ENCODE peak calls at places on chromosomes 11 and 22, in five cellular contexts. B is CD8-positive, alpha-beta T cell; K is HCT116; I is thoracic aorta; V is bronchial epithelial cell. S is an unnamed sample.

GRCh38 chr11:122215244-122215992 is 99.4 kb upstream of the BLID start:
- DNase-seq in B (peak; percentile 11), K (peak; percentile 51), I (peak; percentile 36), V (peak; percentile 32), S (peak; percentile 93)

GRCh38 chr11:12079726-12080556 is 30.4 kb upstream of the MICAL2 start:
- DNase-seq in B (no peak), K (peak; percentile 79), I (peak; percentile 75), V (peak; percentile 99), S (peak; percentile 98)

GRCh38 chr11:57792870-57793269 is 31.3 kb downstream of the CTNND1 start:
- DNase-seq in B (no peak), K (no peak), I (no peak), V (peak; percentile 65), S (no peak)

GRCh38 chr11:18958221-18958910 is 19.2 kb upstream of the MRGPRX1 start:
- DNase-seq in B (no peak), K (no peak), I (no peak), V (peak; percentile 25), S (no peak)

GRCh38 chr11:117315285-117316196 is 515 bp downstream of the BACE1 start:
- DNase-seq in B (no peak), K (no peak), I (no peak), V (no peak), S (no peak)

GRCh38 chr11:65425971-65426838 is 3.6 kb downstream of the NEAT1 start:
- DNase-seq in B (no peak), K (peak; percentile 42), I (no peak), V (peak; percentile 96), S (no peak)

GRCh38 chr11:66562275-66562674 is 6.1 kb downstream of the CTSF start:
- DNase-seq in B (no peak), K (no peak), I (no peak), V (no peak), S (no peak)

GRCh38 chr11:113817162-113817561 is 37.6 kb downstream of the CLDN25 start:
- DNase-seq in B (no peak), K (no peak), I (no peak), V (no peak), S (no peak)

GRCh38 chr11:17504330-17505107 is 27.9 kb upstream of the ABCC8 start:
- DNase-seq in B (peak; percentile 80), K (peak; percentile 29), I (peak; percentile 38), V (peak; percentile 47), S (no peak)

GRCh38 chr11:77083553-77084245 is 16.9 kb downstream of the CAPN5 start:
- DNase-seq in B (no peak), K (no peak), I (no peak), V (no peak), S (no peak)

GRCh38 chr11:11468919-11469318 is 115.9 kb upstream of the CSNK2A3 start:
- DNase-seq in B (no peak), K (no peak), I (no peak), V (no peak), S (no peak)

GRCh38 chr11:76670475-76671235 is at the start of gene LRRC32:
- DNase-seq in B (peak; percentile 26), K (no peak), I (no peak), V (no peak), S (no peak)

GRCh38 chr11:119991669-119992068 is 146.2 kb downstream of the TRIM29 start:
- DNase-seq in B (no peak), K (no peak), I (no peak), V (no peak), S (no peak)

GRCh38 chr11:86335131-86335768 is 33.2 kb downstream of the HIKESHI start:
- DNase-seq in B (no peak), K (no peak), I (no peak), V (peak; percentile 62), S (peak; percentile 20)

GRCh38 chr11:46599340-46600067 is 5.7 kb upstream of the AMBRA1 start:
- DNase-seq in B (no peak), K (no peak), I (no peak), V (no peak), S (no peak)

GRCh38 chr22:37491559-37492427 is 5.6 kb upstream of the MFNG start:
- DNase-seq in B (no peak), K (no peak), I (no peak), V (peak; percentile 20), S (no peak)

GRCh38 chr22:39728236-39728860 is 157.8 kb downstream of the CACNA1I start:
- DNase-seq in B (no peak), K (no peak), I (no peak), V (no peak), S (no peak)

GRCh38 chr11:10493041-10493663 is 38.1 kb downstream of the AMPD3 start:
- DNase-seq in B (no peak), K (no peak), I (no peak), V (no peak), S (no peak)

GRCh38 chr22:23219787-23220484 is 39.6 kb downstream of the BCR start:
- DNase-seq in B (peak; percentile 50), K (no peak), I (no peak), V (peak; percentile 75), S (no peak)

GRCh38 chr11:12175694-12176241 is 65.4 kb downstream of the MICAL2 start:
- DNase-seq in B (no peak), K (peak; percentile 81), I (no peak), V (peak; percentile 99), S (peak; percentile 66)

GRCh38 chr11:132844956-132845355 is 687.3 kb downstream of the OPCML start:
- DNase-seq in B (no peak), K (no peak), I (no peak), V (peak; percentile 82), S (peak; percentile 86)

GRCh38 chr11:12163181-12163841 is 52.9 kb downstream of the MICAL2 start:
- DNase-seq in B (no peak), K (no peak), I (peak; percentile 51), V (no peak), S (peak; percentile 71)

GRCh38 chr22:49093192-49093880 is 734.3 kb downstream of the BRD1 start:
- DNase-seq in B (no peak), K (no peak), I (no peak), V (no peak), S (no peak)

GRCh38 chr11:45527898-45528297 is 137.5 kb downstream of the CHST1 start:
- DNase-seq in B (no peak), K (no peak), I (no peak), V (peak; percentile 33), S (no peak)

GRCh38 chr11:129658558-129658882 is 157.1 kb upstream of the TMEM45B start:
- DNase-seq in B (no peak), K (no peak), I (no peak), V (no peak), S (no peak)

GRCh38 chr11:12677131-12677530 is 2.9 kb downstream of the TEAD1 start:
- DNase-seq in B (no peak), K (no peak), I (no peak), V (no peak), S (no peak)

GRCh38 chr22:35065796-35066218 is at the start of gene ISX:
- DNase-seq in B (no peak), K (no peak), I (no peak), V (no peak), S (no peak)

GRCh38 chr11:85779956-85780640 is 30.8 kb downstream of the SYTL2 start:
- DNase-seq in B (no peak), K (no peak), I (no peak), V (peak; percentile 10), S (no peak)

GRCh38 chr11:3836903-3837302 is 3.9 kb downstream of the RHOG start:
- DNase-seq in B (peak; percentile 67), K (no peak), I (no peak), V (no peak), S (no peak)
- H3K4me3 ChIP-seq in B (peak overlapping the region; percentile 95), K (no peak overlapping the region), I (peak overlapping the region; percentile 6), V (no peak overlapping the region), S (no peak overlapping the region)

GRCh38 chr11:48134221-48134922 is 82.2 kb upstream of the OR4B1 start:
- DNase-seq in B (no peak), K (no peak), I (no peak), V (no peak), S (no peak)
- H3K36me3 ChIP-seq in B (peaks cover 17% of the 10 kb centered on the region), K (peaks cover 3% of the 10 kb centered on the region), I (no peaks in the 10 kb centered on the region), V (no peaks in the 10 kb centered on the region), S (peaks cover 5% of the 10 kb centered on the region)

GRCh38 chr11:87405843-87406242 is 368.1 kb downstream of the TMEM135 start:
- DNase-seq in B (no peak), K (no peak), I (peak; percentile 19), V (no peak), S (no peak)
- TF ChIP-seq CTCF in B (no peak), K (no peak), I (no peak), V (no peak), S (no peak)

GRCh38 chr11:69122642-69123431 is 32.9 kb upstream of the SMIM38 start:
- DNase-seq in B (peak; percentile 18), K (peak; percentile 92), I (peak; percentile 33), V (peak; percentile 85), S (no peak)

GRCh38 chr11:69125861-69126260 is 29.9 kb upstream of the SMIM38 start:
- DNase-seq in B (no peak), K (no peak), I (no peak), V (no peak), S (no peak)

GRCh38 chr11:69122337-69122641 is 33.4 kb upstream of the SMIM38 start:
- DNase-seq in B (no peak), K (no peak), I (no peak), V (peak; percentile 20), S (no peak)

GRCh38 chr11:69121621-69122336 is 34.0 kb upstream of the SMIM38 start:
- DNase-seq in B (no peak), K (no peak), I (no peak), V (no peak), S (no peak)

GRCh38 chr11:69123593-69124545 is 31.9 kb upstream of the SMIM38 start:
- DNase-seq in B (no peak), K (no peak), I (no peak), V (no peak), S (no peak)
- H3K4me3 ChIP-seq in B (peak overlapping the region; percentile 42), K (peak overlapping the region; percentile 29), I (no peak overlapping the region), V (no peak overlapping the region), S (no peak overlapping the region)

GRCh38 chr22:17552737-17553136 is 10.6 kb upstream of the SLC25A18 start:
- DNase-seq in B (no peak), K (no peak), I (no peak), V (no peak), S (no peak)

GRCh38 chr22:17548756-17549035 is 14.6 kb upstream of the SLC25A18 start:
- DNase-seq in B (no peak), K (no peak), I (no peak), V (no peak), S (no peak)

GRCh38 chr22:17549655-17550054 is 13.6 kb upstream of the SLC25A18 start:
- DNase-seq in B (no peak), K (no peak), I (no peak), V (peak; percentile 65), S (no peak)

GRCh38 chr22:17549183-17549582 is 14.1 kb upstream of the SLC25A18 start:
- DNase-seq in B (no peak), K (no peak), I (no peak), V (no peak), S (no peak)

GRCh38 chr22:17547995-17548755 is 15.1 kb upstream of the SLC25A18 start:
- DNase-seq in B (no peak), K (no peak), I (no peak), V (no peak), S (no peak)
- H3K36me3 ChIP-seq in B (no peaks in the 10 kb centered on the region), K (peaks cover 4% of the 10 kb centered on the region), I (no peaks in the 10 kb centered on the region), V (no peaks in the 10 kb centered on the region), S (no peaks in the 10 kb centered on the region)